ENCODE peak calls at places on chromosomes 6 and 20, in five cellular contexts. J, S, L, G and I are unnamed samples.

GRCh38 chr6:38012573-38012972 is 193.0 kb downstream of the ZFAND3 start:
- DNase-seq in L (no peak), S (peak; percentile 28), G (peak; percentile 16), J (no peak), I (peak; percentile 60)

GRCh38 chr6:134640229-134640628 is 309.7 kb downstream of the ALDH8A1 start:
- DNase-seq in L (no peak), G (no peak), J (no peak), S (no peak), I (no peak)

GRCh38 chr6:14871196-14871595 is 374.7 kb upstream of the JARID2 start:
- DNase-seq in J (no peak), G (no peak), L (no peak), S (no peak), I (no peak)

GRCh38 chr6:46510656-46511055 is 19.4 kb upstream of the RCAN2 start:
- DNase-seq in J (no peak), S (peak; percentile 90), L (no peak), G (no peak), I (peak; percentile 77)

GRCh38 chr6:12208190-12208589 is 82.0 kb upstream of the EDN1 start:
- DNase-seq in L (peak; percentile 54), J (no peak), G (no peak), S (peak; percentile 35), I (no peak)

GRCh38 chr6:149889321-149889720 is 8.6 kb downstream of the RAET1E start:
- DNase-seq in L (no peak), G (no peak), S (no peak), J (no peak), I (peak; percentile 21)

GRCh38 chr6:5059036-5059896 is 25.9 kb upstream of the PPP1R3G start:
- DNase-seq in S (no peak), G (no peak), L (peak; percentile 75), J (no peak), I (no peak)

GRCh38 chr6:87209812-87210211 is 54.4 kb downstream of the ZNF292 start:
- DNase-seq in L (no peak), G (no peak), S (no peak), J (no peak), I (no peak)

GRCh38 chr6:139338845-139339244 is 35.6 kb downstream of the CITED2 start:
- DNase-seq in J (no peak), G (no peak), S (no peak), L (no peak), I (peak; percentile 81)

GRCh38 chr6:168683621-168684020 is 242.6 kb downstream of the SMOC2 start:
- DNase-seq in L (peak; percentile 17), G (no peak), J (no peak), S (no peak), I (no peak)

GRCh38 chr20:5844063-5844681 is 94.0 kb downstream of the SHLD1 start:
- DNase-seq in G (peak; percentile 26), J (no peak), L (no peak), S (peak; percentile 39), I (no peak)

DNA sequence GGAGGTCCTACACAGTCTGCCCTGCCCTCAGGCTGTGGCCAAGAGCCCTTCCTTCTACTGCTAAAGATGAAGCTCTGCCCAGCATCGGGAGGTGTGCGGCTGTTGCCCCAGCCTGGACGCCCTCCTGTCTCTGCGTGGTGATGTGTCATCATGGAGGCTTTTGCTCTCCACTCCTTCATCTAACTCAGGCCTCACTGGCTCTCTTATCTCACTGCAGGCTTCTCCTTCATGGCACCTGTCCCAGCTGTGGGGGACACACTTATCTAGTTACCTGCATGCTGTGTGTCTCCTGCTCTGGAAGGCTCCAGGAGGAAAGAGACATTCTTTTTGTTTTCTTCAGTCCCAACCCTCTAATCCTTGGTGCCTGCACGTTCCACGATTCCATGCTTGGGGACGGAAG is 89.1 kb downstream of the PSMG4 start:
- DNase-seq in J (no peak), L (no peak), S (no peak), G (no peak), I (no peak)
- H3K4me3 ChIP-seq in J (no peak overlapping the region), L (no peak overlapping the region), S (no peak overlapping the region), G (no peak overlapping the region), I (no peak overlapping the region)

GRCh38 chr20:62232764-62233645 is 5.3 kb upstream of the OSBPL2 start:
- DNase-seq in J (peak; percentile 24), S (no peak), G (no peak), L (no peak), I (no peak)
- TF ChIP-seq CTCF in J (no peak), S (no peak), G (no peak), L (no peak), I (no peak)

DNA sequence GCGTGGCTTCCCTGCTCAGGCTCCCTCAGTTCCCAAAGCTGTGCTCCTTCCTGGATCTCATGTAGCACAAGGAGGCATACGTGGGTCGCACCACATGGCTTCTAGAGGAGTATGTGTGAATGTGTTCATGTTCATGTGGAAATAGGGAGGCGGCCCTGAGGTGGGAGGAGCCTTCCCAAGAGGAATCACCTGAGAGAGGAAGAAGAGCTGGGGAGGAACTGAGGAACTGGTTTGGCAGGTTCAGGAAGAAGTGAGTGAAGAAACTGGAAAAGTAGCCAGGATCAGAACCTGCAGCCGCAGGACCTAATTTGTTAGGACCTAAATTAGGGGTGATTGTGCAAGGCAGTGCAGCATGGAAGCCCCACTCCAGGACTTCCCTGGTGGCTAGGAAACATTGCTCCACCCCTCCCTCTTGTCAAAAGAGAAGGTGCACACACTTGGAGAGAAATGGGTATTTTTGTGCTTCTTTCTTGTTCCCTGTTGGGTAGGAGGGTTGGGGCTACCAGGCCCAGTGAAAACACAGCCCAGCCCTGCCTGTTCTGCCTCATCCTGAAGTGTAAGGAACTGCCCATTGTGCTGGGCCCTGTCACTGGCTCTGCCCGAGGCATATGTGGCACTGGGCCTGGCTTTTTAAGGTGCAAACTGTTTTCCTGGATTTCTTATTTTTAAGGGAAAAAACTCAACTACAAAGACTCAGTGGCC is 20.7 kb downstream of the SYNJ2 start:
- DNase-seq in J (no peak), L (no peak), G (no peak), S (no peak), I (no peak)
- H3K4me3 ChIP-seq in J (no peak overlapping the region), L (no peak overlapping the region), G (no peak overlapping the region), S (no peak overlapping the region), I (no peak overlapping the region)

GRCh38 chr6:106072501-106073140 is 13.5 kb upstream of the PRDM1 start:
- DNase-seq in S (no peak), L (no peak), G (no peak), J (no peak), I (no peak)
- TF ChIP-seq CTCF in S (no peak), L (no peak), G (no peak), J (no peak), I (no peak)

GRCh38 chr20:327946-328563 is 2.7 kb downstream of the SOX12 start:
- DNase-seq in S (no peak), L (no peak), G (no peak), J (peak; percentile 25), I (no peak)

GRCh38 chr20:329851-330232 is 4.5 kb downstream of the SOX12 start:
- DNase-seq in S (no peak), G (no peak), J (no peak), L (no peak), I (no peak)

GRCh38 chr20:329325-329695 is 4.0 kb downstream of the SOX12 start:
- DNase-seq in L (no peak), S (no peak), J (no peak), G (no peak), I (no peak)

GRCh38 chr20:327041-327945 is 1.9 kb downstream of the SOX12 start:
- DNase-seq in G (no peak), L (peak; percentile 80), S (peak; percentile 74), J (peak; percentile 89), I (peak; percentile 88)

GRCh38 chr20:328596-329324 is 3.4 kb downstream of the SOX12 start:
- DNase-seq in S (no peak), J (no peak), G (no peak), L (no peak), I (no peak)
- H3K4me3 ChIP-seq in S (no peak overlapping the region), J (no peak overlapping the region), G (no peak overlapping the region), L (no peak overlapping the region), I (peak overlapping the region; percentile 90)